ENCODE peak calls at places on chromosomes 12 and 14, in nine cellular contexts. F, T, N, A, Q, V, U, P and S are unnamed samples.

GRCh38 chr12:109714141-109714912 is 702 bp downstream of the FAM222A start:
- DNase-seq in T (peak), N (peak), F (peak), P (peak), U (peak), Q (peak), A (peak), V (peak), S (no peak)

GRCh38 chr12:91986084-91986483 is 159.6 kb downstream of the BTG1 start:
- DNase-seq in F (no peak), U (peak), Q (no peak), P (no peak), V (no peak), A (peak), T (no peak), N (no peak), S (peak)

GRCh38 chr12:130162267-130162666 is at the start of gene FZD10:
- DNase-seq in N (no peak), Q (no peak), P (no peak), A (peak), T (no peak), U (no peak), F (peak), V (no peak), S (peak)

GRCh38 chr14:52146504-52146903 is 77.6 kb upstream of the NID2 start:
- DNase-seq in A (no peak), Q (no peak), T (no peak), F (no peak), U (no peak), V (no peak), P (no peak), N (no peak), S (no peak)

GRCh38 chr12:90974286-90974685 is 19.3 kb upstream of the CCER1 start:
- DNase-seq in Q (no peak), P (no peak), V (no peak), A (no peak), U (peak), F (no peak), N (no peak), T (no peak), S (peak)

GRCh38 chr12:52337054-52337453 is 15.9 kb upstream of the KRT83 start:
- DNase-seq in P (no peak), T (no peak), U (no peak), V (no peak), N (no peak), A (no peak), F (no peak), Q (no peak), S (peak)

GRCh38 chr14:55129086-55129427 is at the start of gene LGALS3:
- DNase-seq in Q (peak), F (peak), P (peak), V (no peak), N (peak), U (peak), A (peak), T (no peak), S (peak)

GRCh38 chr14:100120522-100121269 is 38.7 kb downstream of the DEGS2 start:
- DNase-seq in A (no peak), F (no peak), N (no peak), Q (no peak), V (no peak), P (no peak), T (no peak), U (no peak), S (no peak)

GRCh38 chr12:55717397-55718007 is 1.7 kb downstream of the BLOC1S1 start:
- DNase-seq in V (no peak), Q (no peak), P (no peak), A (no peak), N (no peak), U (peak), F (no peak), T (no peak), S (peak)

GRCh38 chr12:34212651-34213050 is 190.4 kb downstream of the ALG10 start:
- DNase-seq in A (no peak), T (no peak), P (no peak), Q (no peak), V (no peak), F (no peak), U (no peak), N (no peak), S (no peak)

GRCh38 chr14:24071836-24072420 is 566 bp downstream of the CPNE6 start:
- DNase-seq in N (no peak), A (no peak), Q (no peak), T (peak), P (no peak), U (no peak), V (no peak), F (no peak), S (no peak)

GRCh38 chr12:108215458-108215857 is 86.4 kb downstream of the WSCD2 start:
- DNase-seq in T (no peak), F (no peak), N (no peak), A (no peak), P (no peak), U (no peak), V (no peak), Q (no peak), S (no peak)

GRCh38 chr12:11344504-11344903 is 34.3 kb upstream of the PRB4 start:
- DNase-seq in N (no peak), Q (no peak), F (no peak), T (no peak), V (no peak), A (peak), P (no peak), U (no peak), S (no peak)

GRCh38 chr12:54561164-54561563 is 11.8 kb downstream of the PDE1B start:
- DNase-seq in V (no peak), Q (no peak), N (no peak), P (peak), F (peak), A (no peak), U (no peak), T (no peak), S (no peak)

GRCh38 chr14:28774764-28775738 is 8.5 kb downstream of the FOXG1 start:
- DNase-seq in U (no peak), Q (no peak), A (no peak), V (no peak), T (no peak), N (no peak), F (no peak), P (no peak), S (no peak)

GRCh38 chr14:47302121-47302520 is 373.3 kb downstream of the MDGA2 start:
- DNase-seq in V (no peak), P (no peak), F (no peak), A (no peak), N (no peak), U (no peak), T (no peak), Q (no peak), S (no peak)

GRCh38 chr14:32265584-32265983 is 62.5 kb upstream of the RNU6-8 start:
- DNase-seq in F (no peak), T (no peak), Q (no peak), P (no peak), A (no peak), V (no peak), N (no peak), U (no peak), S (no peak)

GRCh38 chr12:88553941-88554658 is 26.2 kb downstream of the KITLG start:
- DNase-seq in U (peak), Q (no peak), P (peak), A (peak), N (no peak), T (no peak), F (no peak), V (no peak), S (peak)

DNA sequence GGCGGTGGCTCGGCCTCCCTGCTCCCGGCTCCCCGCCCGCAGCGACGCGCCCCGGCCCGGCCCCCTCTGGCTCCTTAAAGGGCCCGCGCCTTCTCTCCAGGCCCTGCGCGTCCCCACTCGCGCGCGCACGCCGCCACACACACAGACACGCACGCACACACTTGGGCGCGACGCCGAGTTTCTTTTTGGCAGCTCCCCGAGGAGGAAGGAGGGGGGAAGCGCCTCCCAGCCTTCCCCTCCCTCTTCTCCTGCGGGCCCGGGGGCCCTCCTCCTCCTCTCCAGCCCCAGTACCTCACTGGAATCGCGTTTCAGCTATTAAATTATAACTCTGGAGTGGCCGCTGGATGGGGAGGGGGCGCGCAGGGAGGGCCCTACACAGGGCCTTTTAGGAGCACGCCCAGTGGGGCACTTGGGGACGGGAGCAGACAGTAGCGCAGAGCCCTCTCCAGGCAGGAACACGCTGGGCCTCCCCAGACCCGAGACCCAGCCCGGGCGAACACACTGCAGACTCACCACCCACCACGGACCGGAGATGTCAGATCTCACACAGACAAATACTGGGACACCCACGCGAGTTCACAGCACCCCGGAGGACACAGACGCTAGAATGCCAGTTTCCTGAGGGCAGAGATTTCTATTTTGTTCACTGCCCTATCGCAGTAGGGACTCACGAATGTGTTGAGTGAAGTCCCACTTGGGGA is 411 bp upstream of the NCOR2 start:
- DNase-seq in V (peak), U (peak), P (peak), Q (peak), N (peak), F (peak), T (peak), A (peak), S (peak)
- TF ChIP-seq CTCF in V (no peak), U (peak), P (no peak), Q (peak), N (no peak), F (no peak), T (peak), A (no peak), S (peak)

GRCh38 chr12:111150476-111150875 is 218.4 kb downstream of the PHETA1 start:
- DNase-seq in A (no peak), V (no peak), P (no peak), T (no peak), N (no peak), U (no peak), F (no peak), Q (no peak), S (no peak)

GRCh38 chr12:111150894-111151293 is 218.0 kb downstream of the PHETA1 start:
- DNase-seq in T (no peak), F (no peak), Q (no peak), N (no peak), P (no peak), U (no peak), A (no peak), V (no peak), S (no peak)

GRCh38 chr12:111151441-111151840 is 217.5 kb downstream of the PHETA1 start:
- DNase-seq in N (no peak), Q (no peak), V (no peak), T (no peak), F (no peak), P (no peak), A (no peak), U (no peak), S (no peak)

GRCh38 chr12:111149299-111149698 is 219.6 kb downstream of the PHETA1 start:
- DNase-seq in P (no peak), Q (no peak), V (no peak), F (no peak), U (no peak), N (no peak), A (no peak), T (no peak), S (no peak)

DNA sequence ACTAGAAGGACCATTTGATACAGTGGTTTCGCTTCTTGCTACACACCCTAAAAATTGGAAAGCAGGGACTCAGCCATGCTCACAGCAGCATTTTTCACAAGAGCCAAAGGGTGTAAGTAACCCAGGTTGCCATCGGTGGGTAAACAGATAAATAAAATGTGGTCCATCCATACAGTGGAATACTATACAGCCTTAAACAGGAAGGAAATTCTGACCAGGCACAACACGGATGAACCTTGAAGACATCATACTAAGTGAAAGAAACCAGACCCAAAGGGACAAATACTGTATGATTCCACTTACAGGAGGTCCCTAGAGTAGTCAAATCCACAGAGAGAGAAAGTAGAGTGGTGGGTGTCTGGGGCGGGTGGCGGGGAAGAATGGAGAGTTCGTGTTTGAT is 220.9 kb downstream of the PHETA1 start:
- DNase-seq in T (no peak), N (no peak), V (no peak), Q (no peak), A (no peak), U (no peak), P (no peak), F (no peak), S (no peak)
- TF ChIP-seq CTCF in T (no peak), N (no peak), V (no peak), Q (no peak), A (no peak), U (no peak), P (no peak), F (no peak), S (no peak)

DNA sequence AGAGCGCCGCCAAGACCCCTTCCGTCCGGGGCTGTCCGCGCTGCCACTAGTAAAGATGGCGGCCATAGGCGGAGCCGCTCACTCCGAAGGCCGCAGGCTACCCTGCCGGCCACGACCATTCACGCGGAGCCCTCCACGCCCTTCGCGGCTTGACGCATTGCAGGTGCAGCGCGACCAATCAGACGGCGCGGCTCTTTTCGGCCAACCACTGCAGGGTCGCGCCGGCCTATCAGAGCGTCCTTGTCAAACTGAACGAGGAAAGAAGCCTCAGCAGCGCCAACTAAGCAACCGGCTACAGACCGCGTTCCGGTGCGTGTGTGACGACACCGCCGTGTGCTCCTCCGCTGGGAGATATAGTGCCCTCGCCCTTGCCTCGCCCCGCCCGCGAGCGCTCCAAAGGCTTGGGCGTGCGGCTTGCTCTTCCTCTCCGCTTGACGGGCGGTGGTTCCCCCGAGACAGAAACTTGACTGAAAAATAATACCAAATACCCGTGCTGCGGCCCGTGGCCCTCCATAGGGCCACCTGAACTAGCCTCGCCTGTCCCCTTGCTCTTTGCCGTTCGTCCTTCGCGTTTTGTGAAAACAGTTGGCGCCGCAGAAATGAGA is 13.6 kb upstream of the CALM1 start:
- DNase-seq in F (peak), Q (peak), N (peak), A (peak), U (peak), T (peak), P (peak), V (peak), S (peak)
- TF ChIP-seq CTCF in F (peak), Q (no peak), N (no peak), A (no peak), U (peak), T (peak), P (no peak), V (no peak), S (peak)

GRCh38 chr12:115922952-115923564 is 354.4 kb downstream of the MED13L start:
- DNase-seq in N (no peak), T (no peak), P (no peak), V (no peak), A (peak), U (no peak), Q (no peak), F (no peak), S (no peak)
- TF ChIP-seq CTCF in N (no peak), T (no peak), P (no peak), V (no peak), A (peak), U (peak), Q (no peak), F (no peak), S (no peak)

GRCh38 chr12:14936224-14936861 is 2.0 kb downstream of the ERP27 start:
- DNase-seq in T (no peak), P (peak), U (no peak), Q (no peak), N (no peak), V (no peak), F (no peak), A (peak), S (peak)
- TF ChIP-seq CTCF in T (no peak), P (no peak), U (no peak), Q (no peak), N (no peak), V (peak), F (peak), A (no peak), S (peak)

GRCh38 chr14:101960225-101960624 is 4.1 kb upstream of the DYNC1H1 start:
- DNase-seq in V (no peak), F (no peak), N (no peak), U (no peak), A (peak), Q (no peak), P (no peak), T (peak), S (no peak)
- TF ChIP-seq CTCF in V (no peak), F (peak), N (no peak), U (peak), A (no peak), Q (peak), P (no peak), T (peak), S (peak)

GRCh38 chr14:89954045-89955021 is at the start of gene EFCAB11:
- DNase-seq in V (peak), U (peak), F (peak), P (peak), N (peak), A (peak), T (peak), Q (peak), S (peak)
- TF ChIP-seq CTCF in V (no peak), U (peak), F (no peak), P (peak), N (no peak), A (no peak), T (no peak), Q (peak), S (no peak)